ENCODE peak calls at places on chromosome 11, in six cellular contexts. S is AG09309, P is AG09319, U is OCI-LY7, F is natural killer cell, T is fibroblast of villous mesenchyme. Y is an unnamed sample.

GRCh38 chr11:107387666-107388065 is 70.0 kb downstream of the CWF19L2 start:
- DNase-seq in T (no peak), P (no peak), F (no peak), U (no peak), S (no peak), Y (no peak)

GRCh38 chr11:1829039-1829820 is 5.6 kb upstream of the SYT8 start:
- DNase-seq in S (peak; percentile 16), T (peak; percentile 48), F (no peak), U (no peak), P (no peak), Y (peak; percentile 64)

GRCh38 chr11:45815747-45816146 is 10.8 kb downstream of the SLC35C1 start:
- DNase-seq in S (no peak), T (no peak), U (no peak), P (no peak), F (no peak), Y (peak; percentile 55)

GRCh38 chr11:45654741-45655283 is 10.6 kb downstream of the CHST1 start:
- DNase-seq in F (no peak), S (no peak), U (no peak), T (no peak), P (no peak), Y (no peak)

GRCh38 chr11:65854161-65854592 is 3.8 kb downstream of the CFL1 start:
- DNase-seq in P (no peak), U (no peak), S (no peak), T (no peak), F (no peak), Y (no peak)

GRCh38 chr11:27423125-27423524 is 49.5 kb downstream of the LGR4 start:
- DNase-seq in U (no peak), P (peak; percentile 67), T (peak; percentile 94), F (no peak), S (peak; percentile 93), Y (peak; percentile 87)

GRCh38 chr11:120208777-120209176 is 2.1 kb upstream of the OAF start:
- DNase-seq in U (no peak), S (no peak), P (peak; percentile 27), T (peak; percentile 81), F (no peak), Y (peak; percentile 48)

GRCh38 chr11:76553554-76554476 is 109.0 kb downstream of the EMSY start:
- DNase-seq in S (no peak), F (no peak), P (no peak), T (no peak), U (no peak), Y (no peak)

GRCh38 chr11:60970369-60970774 is 1.1 kb upstream of the CD6 start:
- DNase-seq in F (peak; percentile 61), U (peak; percentile 66), T (peak; percentile 35), P (no peak), S (no peak), Y (peak; percentile 65)

GRCh38 chr11:44133335-44133946 is 38.0 kb downstream of the EXT2 start:
- DNase-seq in P (no peak), U (peak; percentile 18), S (no peak), T (peak; percentile 58), F (no peak), Y (peak; percentile 78)

GRCh38 chr11:19892876-19893275 is 180.2 kb downstream of the NAV2 start:
- DNase-seq in S (no peak), F (no peak), U (no peak), P (no peak), T (peak; percentile 28), Y (peak; percentile 82)

GRCh38 chr11:131999084-131999483 is 628.7 kb downstream of the NTM start:
- DNase-seq in S (no peak), P (no peak), T (peak; percentile 28), F (no peak), U (no peak), Y (peak; percentile 58)

GRCh38 chr11:92769125-92769524 is 200.3 kb upstream of the MTNR1B start:
- DNase-seq in P (no peak), F (no peak), T (no peak), U (no peak), S (no peak), Y (no peak)

GRCh38 chr11:19713221-19714092 is 820 bp downstream of the NAV2 start:
- DNase-seq in P (no peak), S (no peak), T (no peak), U (no peak), F (peak; percentile 20), Y (peak; percentile 25)

GRCh38 chr11:116506446-116506845 is 266.3 kb downstream of the BUD13 start:
- DNase-seq in F (no peak), S (no peak), U (no peak), T (no peak), P (no peak), Y (no peak)

GRCh38 chr11:120964857-120965256 is 59.0 kb upstream of the TBCEL start:
- DNase-seq in U (no peak), S (no peak), F (no peak), T (no peak), P (no peak), Y (peak; percentile 25)

GRCh38 chr11:46393231-46393616 is 1.6 kb upstream of the CHRM4 start:
- DNase-seq in P (no peak), T (no peak), F (no peak), U (no peak), S (no peak), Y (no peak)

GRCh38 chr11:128323381-128323780 is 264.0 kb downstream of the ETS1 start:
- DNase-seq in F (no peak), S (no peak), T (peak; percentile 45), U (peak; percentile 52), P (no peak), Y (peak; percentile 81)
- TF ChIP-seq CTCF in F (peak; percentile 24), S (peak; percentile 50), T (peak; percentile 55), U (peak; percentile 74), P (peak; percentile 43), Y (peak; percentile 82)

DNA sequence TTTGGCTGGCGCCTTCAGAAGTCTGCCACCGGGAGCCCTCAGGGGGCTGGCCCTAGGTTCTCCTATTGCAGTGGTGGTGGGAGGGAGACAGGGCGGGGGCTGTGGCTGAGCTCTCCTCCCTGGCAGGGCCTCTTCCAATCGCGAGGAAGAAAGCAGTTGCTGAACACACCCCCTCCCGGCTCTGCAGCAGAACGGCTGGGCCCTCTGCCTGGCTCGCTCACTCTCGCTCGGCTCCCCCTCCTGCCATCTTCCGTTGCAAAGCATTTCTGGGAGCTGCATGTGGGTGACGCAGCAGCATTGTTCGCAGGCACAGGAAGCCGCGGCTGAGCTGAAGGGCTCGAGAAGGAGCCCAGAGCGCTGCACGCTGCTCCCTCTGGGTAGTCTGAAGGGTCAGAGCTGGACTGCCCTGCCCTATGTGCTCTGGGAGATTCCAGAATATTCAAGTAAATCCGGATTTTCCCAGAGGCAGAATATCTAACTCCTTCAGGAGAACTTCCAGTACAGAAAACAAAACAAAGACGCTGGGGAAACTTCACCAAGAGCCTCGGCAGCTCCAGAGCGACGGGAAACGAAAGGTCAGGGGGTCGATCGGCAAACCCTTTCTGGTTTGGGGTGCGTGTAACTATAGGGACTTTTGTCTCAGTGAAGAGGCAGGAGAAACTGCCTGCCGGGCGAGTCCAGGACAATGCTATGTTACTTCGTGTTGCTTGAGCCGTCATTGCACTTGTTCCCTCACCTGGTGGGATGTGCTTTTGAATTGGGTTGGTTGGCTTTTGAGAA is 26.3 kb upstream of the GRK2 start:
- DNase-seq in P (peak; percentile 97), S (peak; percentile 96), F (peak; percentile 88), T (peak; percentile 99), U (peak; percentile 98), Y (peak; percentile 99)
- TF ChIP-seq CTCF in P (no peak), S (no peak), F (no peak), T (peak; percentile 24), U (no peak), Y (peak; percentile 37)

GRCh38 chr11:7536102-7536501 is 22.3 kb downstream of the PPFIBP2 start:
- DNase-seq in P (no peak), F (no peak), T (no peak), S (no peak), U (no peak), Y (no peak)
- TF ChIP-seq CTCF in P (no peak), F (peak; percentile 17), T (peak; percentile 4), S (peak; percentile 11), U (peak; percentile 63), Y (peak; percentile 18)

GRCh38 chr11:94658888-94659287 is 91.7 kb downstream of the PIWIL4 start:
- DNase-seq in T (no peak), S (no peak), F (no peak), U (no peak), P (no peak), Y (no peak)

GRCh38 chr11:94658386-94658785 is 91.2 kb downstream of the PIWIL4 start:
- DNase-seq in U (no peak), T (no peak), S (no peak), P (no peak), F (no peak), Y (no peak)

GRCh38 chr11:94664336-94664735 is 97.2 kb downstream of the PIWIL4 start:
- DNase-seq in S (no peak), U (no peak), F (no peak), P (no peak), T (peak; percentile 36), Y (no peak)

GRCh38 chr11:94662065-94662779 is 95.1 kb downstream of the PIWIL4 start:
- DNase-seq in U (no peak), S (no peak), P (no peak), F (no peak), T (no peak), Y (no peak)

DNA sequence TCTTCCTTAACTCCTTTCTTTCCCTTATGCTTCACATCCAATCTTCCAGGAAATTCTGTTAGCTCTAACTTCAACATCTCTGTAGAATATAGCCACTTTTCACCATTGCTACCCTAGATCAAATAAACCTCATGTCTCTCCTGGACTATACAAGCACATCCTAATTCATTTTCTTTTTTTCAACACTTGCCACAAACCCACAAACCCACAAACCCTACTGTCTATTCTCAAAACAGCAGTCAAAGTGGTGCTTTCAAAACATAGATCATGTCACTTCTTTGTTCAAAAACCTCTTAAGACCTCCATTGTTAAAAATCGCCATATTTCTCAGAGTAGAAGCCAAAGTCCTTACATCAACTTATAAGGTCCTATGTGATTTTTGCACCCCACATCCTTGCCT is 94.3 kb downstream of the PIWIL4 start:
- DNase-seq in U (no peak), P (no peak), S (no peak), F (no peak), T (no peak), Y (no peak)
- TF ChIP-seq CTCF in U (no peak), P (no peak), S (no peak), F (no peak), T (no peak), Y (no peak)

DNA sequence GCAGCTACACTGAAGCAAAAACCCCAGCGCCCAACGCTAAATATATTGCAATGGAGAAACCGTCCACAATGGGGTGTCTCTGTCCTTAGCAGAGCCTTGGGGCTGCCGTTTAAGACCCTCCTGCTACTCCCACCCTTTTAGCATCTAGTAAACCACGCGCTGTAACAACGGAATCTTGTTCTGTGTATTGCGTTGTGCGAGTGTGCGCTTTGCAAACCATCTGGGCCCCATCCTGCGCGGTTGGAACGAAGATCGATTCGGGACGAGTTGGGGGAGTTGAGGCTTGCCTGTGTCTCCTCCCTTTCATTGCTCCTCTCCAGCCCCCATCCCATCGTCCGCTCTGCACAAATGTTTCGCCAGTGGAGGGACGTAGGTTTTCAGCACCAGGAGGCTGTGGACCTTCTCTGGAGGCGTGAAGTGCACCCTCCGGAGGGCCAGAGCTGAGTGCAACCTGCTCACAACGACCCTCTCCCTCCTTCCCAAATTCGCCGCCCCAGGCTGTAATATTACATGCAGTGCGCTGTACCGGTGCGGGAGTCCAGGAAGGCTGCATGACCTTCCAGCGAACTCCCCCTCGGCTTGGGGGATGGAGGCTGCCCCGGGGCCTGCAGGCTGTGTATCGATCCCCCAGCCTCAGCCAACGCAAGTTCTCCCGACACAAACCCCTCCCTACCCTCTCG is 1.6 kb upstream of the KMT2A start:
- DNase-seq in P (no peak), T (peak; percentile 49), S (no peak), F (peak; percentile 23), U (peak; percentile 59), Y (peak; percentile 49)
- TF ChIP-seq CTCF in P (no peak), T (no peak), S (no peak), F (no peak), U (peak; percentile 38), Y (no peak)

Y was measured in choroid plexus epithelial cell.